ENCODE peak calls at places on chromosomes 1 and 21, in seven cellular contexts. C is psoas muscle, X is colonic mucosa, M is AG09319, J is progenitor cell of endocrine pancreas, K is HFF-Myc, F is GM12865. N is an unnamed sample.

GRCh38 chr1:49424782-49425181 is 599.0 kb downstream of the AGBL4 start:
- DNase-seq in X (no peak), C (no peak), K (no peak), F (no peak), J (no peak), M (no peak), N (no peak)

GRCh38 chr1:160741597-160742348 is 2.7 kb downstream of the SLAMF7 start:
- DNase-seq in C (no peak), M (no peak), F (no peak), J (no peak), X (no peak), K (no peak), N (no peak)

GRCh38 chr1:160129558-160129957 is 14.0 kb downstream of the ATP1A2 start:
- DNase-seq in M (no peak), K (no peak), X (no peak), F (no peak), J (no peak), C (no peak), N (no peak)

GRCh38 chr1:11054181-11054580 is 5.6 kb downstream of the SRM start:
- DNase-seq in F (no peak), C (no peak), M (no peak), K (no peak), X (no peak), J (no peak), N (no peak)

GRCh38 chr1:241802849-241803248 is 45.2 kb upstream of the EXO1 start:
- DNase-seq in K (no peak), M (no peak), J (no peak), X (no peak), C (no peak), F (no peak), N (no peak)

GRCh38 chr1:42206164-42206563 is 41.6 kb upstream of the GUCA2A start:
- DNase-seq in C (no peak), K (no peak), J (no peak), F (no peak), M (no peak), X (no peak), N (no peak)

GRCh38 chr1:2594001-2594640 is 7.5 kb downstream of the PRXL2B start:
- DNase-seq in M (no peak), C (peak; percentile 62), K (no peak), X (peak; percentile 74), J (no peak), F (no peak), N (no peak)

GRCh38 chr1:198829948-198830347 is 191.1 kb downstream of the PTPRC start:
- DNase-seq in C (no peak), F (peak; percentile 47), M (no peak), K (no peak), X (no peak), J (no peak), N (no peak)

GRCh38 chr1:219412772-219413171 is 200.1 kb downstream of the ZC3H11B start:
- DNase-seq in M (peak; percentile 30), J (no peak), K (peak; percentile 45), C (no peak), F (no peak), X (no peak), N (no peak)

GRCh38 chr1:107171378-107171777 is 30.5 kb downstream of the NTNG1 start:
- DNase-seq in C (no peak), X (no peak), M (no peak), K (no peak), F (no peak), J (no peak), N (no peak)

GRCh38 chr1:55580845-55581332 is 365.7 kb upstream of the USP24 start:
- DNase-seq in J (no peak), M (peak; percentile 46), K (no peak), C (no peak), F (no peak), X (no peak), N (no peak)
- TF ChIP-seq CTCF in J (no peak), M (no peak), K (no peak), C (no peak), F (no peak), X (no peak), N (no peak)

DNA sequence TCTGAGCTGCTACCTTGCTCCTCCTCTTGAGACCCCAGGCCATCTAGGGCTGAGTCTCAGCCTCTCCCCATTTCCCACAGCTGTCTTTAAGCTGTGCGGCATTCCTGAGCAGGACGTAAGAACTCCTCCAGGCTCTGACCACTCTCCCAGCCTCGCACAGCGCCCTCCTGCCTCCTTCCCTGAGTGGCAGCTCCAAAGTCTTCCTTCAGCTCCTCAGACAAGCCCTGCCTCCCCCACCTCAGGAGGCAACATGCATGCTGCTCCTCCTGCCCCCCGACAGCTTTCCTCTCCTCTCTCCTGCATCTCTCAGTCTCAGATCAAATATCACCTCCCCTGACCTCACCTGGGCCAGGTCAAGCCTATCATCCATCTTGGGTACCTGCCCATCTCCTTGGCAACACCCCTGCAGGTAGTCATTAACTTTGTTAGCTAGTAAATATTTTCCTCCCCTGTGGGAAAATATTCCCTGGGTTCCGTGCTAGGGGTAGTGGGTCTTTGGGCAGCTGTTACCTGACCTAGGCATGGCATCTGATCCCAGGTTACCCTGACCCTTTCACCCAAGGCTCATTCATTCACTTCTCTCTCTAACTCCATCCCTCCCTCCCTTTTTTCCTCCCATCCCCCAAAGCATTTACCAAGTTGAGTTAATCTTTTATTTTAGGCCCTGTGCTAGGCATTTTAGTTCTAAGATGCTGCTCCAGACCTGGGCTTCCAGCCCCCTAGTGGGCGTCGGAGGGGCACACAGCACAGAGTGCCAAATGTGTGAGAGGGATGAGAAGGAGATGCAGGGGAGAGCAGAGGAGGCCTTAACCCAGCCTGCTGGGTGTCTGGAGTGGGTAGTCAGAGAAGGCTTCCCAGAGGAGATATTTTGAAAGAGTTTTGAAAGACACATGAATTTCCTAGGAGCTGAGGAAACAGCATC is 419.9 kb downstream of the PTPRU start:
- DNase-seq in K (no peak), F (no peak), C (no peak), J (peak; percentile 60), M (no peak), X (peak; percentile 13), N (no peak)
- TF ChIP-seq CTCF in K (peak; percentile 73), F (peak; percentile 37), C (peak; percentile 4), J (peak; percentile 85), M (peak; percentile 39), X (no peak), N (no peak)

GRCh38 chr1:54404939-54405880 is 984 bp downstream of the SSBP3 start:
- DNase-seq in J (no peak), K (no peak), C (peak; percentile 67), X (no peak), M (no peak), F (peak; percentile 47), N (peak; percentile 27)
- TF ChIP-seq CTCF in J (no peak), K (no peak), C (no peak), X (no peak), M (no peak), F (no peak), N (no peak)

GRCh38 chr21:41482321-41482720 is 25.6 kb downstream of the TMPRSS2 start:
- DNase-seq in K (no peak), C (no peak), X (no peak), J (no peak), M (no peak), F (no peak), N (no peak)

GRCh38 chr21:41482980-41483379 is 25.0 kb downstream of the TMPRSS2 start:
- DNase-seq in C (no peak), K (no peak), X (no peak), M (no peak), J (no peak), F (peak; percentile 10), N (no peak)

GRCh38 chr21:41481191-41481590 is 26.8 kb downstream of the TMPRSS2 start:
- DNase-seq in J (no peak), M (no peak), C (no peak), K (no peak), X (no peak), F (no peak), N (no peak)

GRCh38 chr21:41483415-41483814 is 24.5 kb downstream of the TMPRSS2 start:
- DNase-seq in X (no peak), C (no peak), M (no peak), K (no peak), F (peak; percentile 53), J (no peak), N (no peak)

DNA sequence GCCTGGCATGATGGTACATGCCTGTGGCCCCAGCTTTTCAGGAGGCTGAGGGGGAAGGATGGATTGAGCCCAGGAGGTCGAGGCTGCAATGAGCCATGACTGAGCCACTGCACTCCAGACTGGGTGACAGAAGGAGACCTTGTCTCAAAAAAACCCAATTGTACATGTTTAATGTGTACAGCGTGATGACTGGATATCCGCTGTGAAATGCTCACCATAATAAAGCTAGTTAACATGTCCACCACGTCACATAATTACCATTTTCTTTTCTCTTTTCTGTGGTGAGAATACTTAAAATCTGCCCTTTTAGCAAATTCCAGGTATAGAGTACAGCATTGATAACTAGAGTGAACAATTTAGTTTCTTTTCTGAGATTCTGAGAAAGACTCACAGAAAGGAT is 24.0 kb downstream of the TMPRSS2 start:
- DNase-seq in K (no peak), J (no peak), C (no peak), F (no peak), M (no peak), X (no peak), N (no peak)
- TF ChIP-seq CTCF in K (no peak), J (no peak), C (no peak), F (no peak), M (no peak), X (no peak), N (no peak)